ENCODE peak calls at places on chromosomes 13 and 19, in seven cellular contexts. M, K, U, T, W, Y and N are unnamed samples.

GRCh38 chr13:110359840-110360301 is 52.8 kb downstream of the COL4A2 start:
- DNase-seq in M (no peak), K (no peak), U (no peak), T (no peak), W (no peak), Y (no peak), N (no peak)

GRCh38 chr13:67148219-67148583 is 81.9 kb downstream of the PCDH9 start:
- DNase-seq in M (peak; percentile 5), K (no peak), U (peak; percentile 52), T (no peak), W (no peak), Y (no peak), N (no peak)

GRCh38 chr13:42478531-42479156 is 95.3 kb upstream of the TNFSF11 start:
- DNase-seq in M (no peak), K (no peak), U (peak; percentile 28), T (peak; percentile 27), W (no peak), Y (peak; percentile 40), N (no peak)

GRCh38 chr19:16888629-16889371 is at the start of gene F2RL3:
- DNase-seq in M (no peak), K (no peak), U (no peak), T (no peak), W (no peak), Y (peak; percentile 84), N (no peak)

GRCh38 chr19:34230833-34231232 is 23.5 kb upstream of the GARRE1 start:
- DNase-seq in M (no peak), K (no peak), U (no peak), T (no peak), W (no peak), Y (no peak), N (no peak)

GRCh38 chr19:16085115-16085514 is 8.8 kb downstream of the TPM4 start:
- DNase-seq in M (no peak), K (no peak), U (peak; percentile 39), T (no peak), W (no peak), Y (no peak), N (no peak)

GRCh38 chr13:98563071-98563470 is 13.8 kb downstream of the STK24 start:
- DNase-seq in M (no peak), K (no peak), U (no peak), T (no peak), W (no peak), Y (no peak), N (no peak)

GRCh38 chr13:39385621-39386231 is 217.3 kb downstream of the LHFPL6 start:
- DNase-seq in M (no peak), K (no peak), U (no peak), T (peak; percentile 83), W (no peak), Y (no peak), N (no peak)

GRCh38 chr19:28021316-28022185 is 1191.4 kb downstream of the UQCRFS1 start:
- DNase-seq in M (no peak), K (no peak), U (no peak), T (no peak), W (no peak), Y (no peak), N (no peak)

GRCh38 chr13:94007072-94007471 is 472.4 kb downstream of the DCT start:
- DNase-seq in M (no peak), K (no peak), U (no peak), T (no peak), W (no peak), Y (no peak), N (no peak)

GRCh38 chr19:6740589-6741348 is 1.3 kb downstream of the TRIP10 start:
- DNase-seq in M (no peak), K (no peak), U (no peak), T (peak; percentile 89), W (peak; percentile 61), Y (no peak), N (no peak)

GRCh38 chr13:55517312-55517711 is 1623.4 kb upstream of the PRR20A start:
- DNase-seq in M (no peak), K (no peak), U (no peak), T (peak; percentile 28), W (no peak), Y (peak; percentile 43), N (no peak)

GRCh38 chr13:66048888-66049287 is 1181.2 kb downstream of the PCDH9 start:
- DNase-seq in M (no peak), K (no peak), U (no peak), T (no peak), W (no peak), Y (no peak), N (no peak)